ENCODE peak calls at places on chromosomes 6 and 20, in five cellular contexts. K, N, V, M and W are unnamed samples.

GRCh38 chr6:34324738-34325444 is 67.6 kb downstream of the NUDT3 start:
- DNase-seq in K (peak; percentile 58), M (peak; percentile 81), N (no peak), V (no peak), W (no peak)

GRCh38 chr20:15848126-15848525 is 725.1 kb downstream of the KIF16B start:
- DNase-seq in K (no peak), M (no peak), N (no peak), V (no peak), W (no peak)

GRCh38 chr6:22145823-22146379 is 150.9 kb downstream of the PRL start:
- DNase-seq in V (no peak), M (no peak), N (peak; percentile 85), K (peak; percentile 27), W (peak; percentile 78)

GRCh38 chr6:155103816-155104366 is 108.8 kb downstream of the TIAM2 start:
- DNase-seq in M (no peak), K (no peak), N (no peak), V (no peak), W (no peak)

GRCh38 chr20:32820000-32820697 is 395 bp downstream of the MAPRE1 start:
- DNase-seq in M (peak; percentile 89), K (peak; percentile 80), N (no peak), V (peak; percentile 78), W (peak; percentile 90)

GRCh38 chr6:26501482-26501986 is 1.4 kb downstream of the BTN1A1 start:
- DNase-seq in K (peak; percentile 25), M (peak; percentile 58), V (peak; percentile 65), N (no peak), W (peak; percentile 18)

GRCh38 chr6:139846538-139847321 is 472.3 kb upstream of the CITED2 start:
- DNase-seq in K (no peak), M (no peak), N (no peak), V (peak; percentile 46), W (peak; percentile 18)

GRCh38 chr20:4546786-4547185 is 174.9 kb upstream of the PRND start:
- DNase-seq in V (no peak), N (no peak), M (no peak), K (no peak), W (no peak)

GRCh38 chr20:45085289-45085688 is 15.6 kb downstream of the KCNS1 start:
- DNase-seq in V (no peak), K (no peak), N (no peak), M (no peak), W (no peak)

GRCh38 chr6:19713411-19713810 is 123.8 kb upstream of the ID4 start:
- DNase-seq in M (no peak), N (no peak), V (no peak), K (no peak), W (no peak)

GRCh38 chr20:38842558-38842981 is 37.1 kb downstream of the PPP1R16B start:
- DNase-seq in K (no peak), N (no peak), V (no peak), M (no peak), W (no peak)

GRCh38 chr20:39081255-39081654 is 119.1 kb downstream of the DHX35 start:
- DNase-seq in V (peak; percentile 62), N (peak; percentile 77), K (peak; percentile 52), M (peak; percentile 80), W (peak; percentile 95)

GRCh38 chr20:2631228-2631627 is 21.2 kb upstream of the NOP56 start:
- DNase-seq in K (no peak), M (no peak), V (no peak), N (no peak), W (no peak)

GRCh38 chr20:17612287-17612974 is 42.6 kb downstream of the DSTN start:
- DNase-seq in V (peak; percentile 65), M (peak; percentile 53), K (peak; percentile 19), N (no peak), W (peak; percentile 19)

GRCh38 chr20:63066506-63067265 is 59.9 kb upstream of the BHLHE23 start:
- DNase-seq in N (peak; percentile 29), M (peak; percentile 26), V (peak; percentile 36), K (no peak), W (no peak)

GRCh38 chr20:58227391-58228102 is 906 bp downstream of the ANKRD60 start:
- DNase-seq in N (no peak), M (no peak), V (no peak), K (no peak), W (no peak)
- H3K4me3 ChIP-seq in N (no peak overlapping the region), M (no peak overlapping the region), V (no peak overlapping the region), K (no peak overlapping the region), W (no peak overlapping the region)

GRCh38 chr20:46810442-46811327 is 84.0 kb upstream of the EYA2 start:
- DNase-seq in M (no peak), N (no peak), V (no peak), K (no peak), W (no peak)
- TF ChIP-seq CTCF in M (no peak), N (no peak), V (no peak), K (no peak), W (no peak)

GRCh38 chr6:5080574-5080973 is 4.6 kb upstream of the PPP1R3G start:
- DNase-seq in N (no peak), V (no peak), K (no peak), M (no peak), W (no peak)

GRCh38 chr6:5082487-5083306 is 2.4 kb upstream of the PPP1R3G start:
- DNase-seq in M (no peak), N (no peak), K (no peak), V (no peak), W (peak; percentile 95)

GRCh38 chr6:5081182-5081581 is 4.0 kb upstream of the PPP1R3G start:
- DNase-seq in N (no peak), M (no peak), K (no peak), V (no peak), W (no peak)

GRCh38 chr6:5083307-5083583 is 1.9 kb upstream of the PPP1R3G start:
- DNase-seq in M (no peak), K (no peak), V (no peak), N (no peak), W (no peak)

DNA sequence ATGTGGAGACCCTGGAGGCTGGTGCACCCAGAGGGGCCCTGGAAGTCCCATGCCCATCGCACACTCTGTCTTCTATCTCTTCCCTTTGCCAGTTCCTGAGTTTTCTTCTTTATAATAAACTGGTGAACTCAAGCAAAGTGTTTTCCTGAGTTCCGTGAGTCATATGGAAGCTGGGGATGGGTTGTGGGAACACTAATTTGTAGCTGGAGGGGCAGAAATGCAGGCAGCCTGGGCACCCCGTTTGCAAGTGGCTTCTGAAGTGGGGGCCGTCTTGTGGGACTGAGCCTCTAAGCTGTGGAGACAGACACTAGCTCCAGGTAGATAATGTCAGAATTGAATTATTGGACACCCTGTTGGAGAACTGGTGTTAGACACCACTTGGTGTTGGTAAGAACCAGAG is 3.2 kb upstream of the PPP1R3G start:
- DNase-seq in M (no peak), V (no peak), N (no peak), K (no peak), W (no peak)
- H3K4me3 ChIP-seq in M (no peak overlapping the region), V (no peak overlapping the region), N (no peak overlapping the region), K (no peak overlapping the region), W (no peak overlapping the region)

DNA sequence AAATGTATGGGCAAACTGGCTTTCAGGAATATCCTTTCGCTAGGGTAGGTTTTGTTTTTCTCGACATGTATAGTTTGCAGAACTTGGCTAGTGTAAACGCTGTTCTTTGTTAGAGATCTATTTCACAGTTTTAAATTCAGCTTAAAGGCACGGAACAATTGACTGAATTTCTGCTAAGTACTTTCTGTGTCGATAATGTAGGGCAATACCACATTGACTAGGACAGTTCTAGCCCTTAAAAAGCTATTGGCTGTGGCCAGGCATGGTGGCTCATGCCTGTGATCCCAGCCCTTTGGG is 92.8 kb downstream of the CEP57L1 start:
- DNase-seq in N (no peak), V (no peak), M (no peak), K (no peak), W (no peak)
- TF ChIP-seq CTCF in N (no peak), V (peak; percentile 3), M (no peak), K (no peak), W (no peak)

DNA sequence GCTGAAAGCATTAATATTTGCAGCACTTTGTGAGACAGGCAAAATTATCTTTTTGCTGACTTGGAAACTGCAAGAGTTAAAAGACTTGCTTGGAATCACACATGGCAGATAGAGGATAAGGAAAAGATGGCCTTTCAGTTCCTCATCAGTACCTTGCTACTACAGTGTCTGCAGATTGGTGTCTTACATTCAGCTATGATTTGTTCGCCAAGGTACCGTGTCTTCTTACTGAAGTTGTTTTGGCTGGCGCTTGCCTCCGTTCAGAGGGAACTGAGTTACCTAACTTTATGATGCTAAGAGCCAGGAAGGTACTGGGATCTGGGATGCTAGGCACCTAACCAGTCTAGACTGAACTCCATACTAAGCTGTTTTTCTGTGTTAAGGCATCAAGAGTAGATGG is 2.3 kb downstream of the WTAP start:
- DNase-seq in K (no peak), V (no peak), N (no peak), M (peak; percentile 75), W (no peak)
- H3K4me3 ChIP-seq in K (peak overlapping the region; percentile 90), V (peak overlapping the region; percentile 85), N (peak overlapping the region; percentile 78), M (peak overlapping the region; percentile 90), W (no peak overlapping the region)